ENCODE peak calls at places on chromosomes 7 and 10, in four cellular contexts. B is GM23338, Q is cardiac fibroblast, S is Right ventricle myocardium superior. G is an unnamed sample.
A peak's percentile ranks its signal among the peaks of the same experiment; 100 is the strongest.

GRCh38 chr10:20363666-20364065 is 533.4 kb downstream of the NEBL start:
- DNase-seq in B (no peak), S (no peak), Q (no peak), G (no peak)

GRCh38 chr7:141208539-141208938 is 134.7 kb downstream of the TMEM178B start:
- DNase-seq in B (peak; percentile 37), S (no peak), Q (no peak), G (no peak)

GRCh38 chr7:34486371-34486770 is 171.6 kb upstream of the NPSR1 start:
- DNase-seq in S (no peak), B (no peak), Q (no peak), G (no peak)

GRCh38 chr10:19749185-19749729 is 67.0 kb upstream of the PLXDC2 start:
- DNase-seq in B (no peak), Q (peak; percentile 70), S (no peak), G (no peak)

GRCh38 chr7:45717537-45718235 is 143.5 kb downstream of the ADCY1 start:
- DNase-seq in Q (no peak), S (no peak), B (no peak), G (no peak)

GRCh38 chr10:68348265-68348741 is 15.6 kb upstream of the PBLD start:
- DNase-seq in B (peak; percentile 85), S (no peak), Q (peak; percentile 61), G (peak; percentile 38)

GRCh38 chr10:71068811-71069411 is 143.5 kb upstream of the UNC5B start:
- DNase-seq in Q (peak; percentile 34), B (no peak), S (peak; percentile 77), G (peak; percentile 55)

GRCh38 chr10:84574101-84574500 is 245.7 kb downstream of the CCSER2 start:
- DNase-seq in S (no peak), B (peak; percentile 34), Q (no peak), G (no peak)

GRCh38 chr10:4770766-4771553 is 55.0 kb upstream of the AKR1E2 start:
- DNase-seq in Q (peak; percentile 92), B (peak; percentile 13), S (no peak), G (peak; percentile 86)

GRCh38 chr10:79046991-79047874 is 21.5 kb upstream of the ZMIZ1 start:
- DNase-seq in B (no peak), Q (no peak), S (no peak), G (no peak)

GRCh38 chr10:12622691-12623090 is 273.3 kb downstream of the CAMK1D start:
- DNase-seq in B (no peak), S (no peak), Q (no peak), G (no peak)

GRCh38 chr7:47988496-47989386 is 9.3 kb upstream of the HUS1 start:
- DNase-seq in Q (no peak), B (peak; percentile 39), S (no peak), G (no peak)

GRCh38 chr10:111126073-111126472 is 49.2 kb downstream of the ADRA2A start:
- DNase-seq in B (no peak), S (no peak), Q (no peak), G (no peak)

GRCh38 chr10:4028027-4028471 is 243.0 kb upstream of the KLF6 start:
- DNase-seq in Q (no peak), S (no peak), B (no peak), G (no peak)

GRCh38 chr7:129169171-129169643 is 19.2 kb upstream of the SMO start:
- DNase-seq in Q (peak; percentile 39), S (peak; percentile 78), B (peak; percentile 82), G (peak; percentile 21)

GRCh38 chr7:81865754-81866153 is 95.9 kb upstream of the HGF start:
- DNase-seq in B (no peak), Q (no peak), S (no peak), G (no peak)

G was measured in PC-9.